ENCODE peak calls at places on chromosome 1, in ten cellular contexts. One of them, this sample, is unnamed.

GRCh38 chr1:180269848-180270766 is 40.0 kb downstream of the LHX4 start:
- DNase-seq in foreskin keratinocyte: peak
- DNase-seq in heart right ventricle: no peak
- DNase-seq in NCI-H524: no peak
- DNase-seq in Daoy: no peak
- DNase-seq in activated T-helper 1 cell treated with anti-CD3 and anti-CD28 coated beads, Interleukin-2, amount 50 U/mL, for 16 hours: no peak
- DNase-seq in substantia nigra: no peak
- DNase-seq in effector CD4-positive, alpha-beta T cell: no peak
- DNase-seq in spleen: peak
- DNase-seq in M059J: no peak
- DNase-seq in this sample: peak

GRCh38 chr1:16095447-16095846 is 22.0 kb upstream of the FAM131C start:
- DNase-seq in foreskin keratinocyte: no peak
- DNase-seq in heart right ventricle: no peak
- DNase-seq in NCI-H524: no peak
- DNase-seq in Daoy: no peak
- DNase-seq in activated T-helper 1 cell treated with anti-CD3 and anti-CD28 coated beads, Interleukin-2, amount 50 U/mL, for 16 hours: no peak
- DNase-seq in substantia nigra: no peak
- DNase-seq in effector CD4-positive, alpha-beta T cell: no peak
- DNase-seq in spleen: no peak
- DNase-seq in M059J: no peak
- DNase-seq in this sample: no peak

GRCh38 chr1:22745675-22746585 is 35.3 kb downstream of the EPHB2 start:
- DNase-seq in foreskin keratinocyte: peak
- DNase-seq in heart right ventricle: no peak
- DNase-seq in NCI-H524: no peak
- DNase-seq in Daoy: peak
- DNase-seq in activated T-helper 1 cell treated with anti-CD3 and anti-CD28 coated beads, Interleukin-2, amount 50 U/mL, for 16 hours: no peak
- DNase-seq in substantia nigra: no peak
- DNase-seq in effector CD4-positive, alpha-beta T cell: no peak
- DNase-seq in spleen: no peak
- DNase-seq in M059J: peak
- DNase-seq in this sample: no peak

GRCh38 chr1:110749960-110750359 is 75.2 kb upstream of the KCNA3 start:
- DNase-seq in foreskin keratinocyte: no peak
- DNase-seq in heart right ventricle: no peak
- DNase-seq in NCI-H524: peak
- DNase-seq in Daoy: no peak
- DNase-seq in activated T-helper 1 cell treated with anti-CD3 and anti-CD28 coated beads, Interleukin-2, amount 50 U/mL, for 16 hours: no peak
- DNase-seq in substantia nigra: no peak
- DNase-seq in effector CD4-positive, alpha-beta T cell: no peak
- DNase-seq in spleen: no peak
- DNase-seq in M059J: no peak
- DNase-seq in this sample: peak

GRCh38 chr1:172343246-172344099 is 77.0 kb upstream of the C1orf105 start:
- DNase-seq in foreskin keratinocyte: peak
- DNase-seq in heart right ventricle: no peak
- DNase-seq in NCI-H524: no peak
- DNase-seq in Daoy: peak
- DNase-seq in activated T-helper 1 cell treated with anti-CD3 and anti-CD28 coated beads, Interleukin-2, amount 50 U/mL, for 16 hours: no peak
- DNase-seq in substantia nigra: no peak
- DNase-seq in effector CD4-positive, alpha-beta T cell: no peak
- DNase-seq in spleen: no peak
- DNase-seq in M059J: peak
- DNase-seq in this sample: no peak

GRCh38 chr1:216055004-216055403 is 368.2 kb downstream of the USH2A start:
- DNase-seq in foreskin keratinocyte: no peak
- DNase-seq in heart right ventricle: no peak
- DNase-seq in NCI-H524: peak
- DNase-seq in Daoy: no peak
- DNase-seq in activated T-helper 1 cell treated with anti-CD3 and anti-CD28 coated beads, Interleukin-2, amount 50 U/mL, for 16 hours: no peak
- DNase-seq in substantia nigra: no peak
- DNase-seq in effector CD4-positive, alpha-beta T cell: no peak
- DNase-seq in spleen: no peak
- DNase-seq in M059J: no peak
- DNase-seq in this sample: no peak

GRCh38 chr1:212575333-212575732 is 33.2 kb upstream of the ATF3 start:
- DNase-seq in foreskin keratinocyte: no peak
- DNase-seq in heart right ventricle: no peak
- DNase-seq in NCI-H524: no peak
- DNase-seq in Daoy: no peak
- DNase-seq in activated T-helper 1 cell treated with anti-CD3 and anti-CD28 coated beads, Interleukin-2, amount 50 U/mL, for 16 hours: no peak
- DNase-seq in substantia nigra: no peak
- DNase-seq in effector CD4-positive, alpha-beta T cell: no peak
- DNase-seq in spleen: no peak
- DNase-seq in M059J: no peak
- DNase-seq in this sample: no peak

GRCh38 chr1:85320371-85321131 is 44.1 kb upstream of the BCL10 start:
- DNase-seq in foreskin keratinocyte: peak
- DNase-seq in heart right ventricle: no peak
- DNase-seq in NCI-H524: no peak
- DNase-seq in Daoy: peak
- DNase-seq in activated T-helper 1 cell treated with anti-CD3 and anti-CD28 coated beads, Interleukin-2, amount 50 U/mL, for 16 hours: no peak
- DNase-seq in substantia nigra: no peak
- DNase-seq in effector CD4-positive, alpha-beta T cell: no peak
- DNase-seq in spleen: no peak
- DNase-seq in M059J: peak
- DNase-seq in this sample: no peak

GRCh38 chr1:163168053-163168452 is 34.7 kb downstream of the RGS5 start:
- DNase-seq in foreskin keratinocyte: peak
- DNase-seq in heart right ventricle: peak
- DNase-seq in NCI-H524: no peak
- DNase-seq in Daoy: peak
- DNase-seq in activated T-helper 1 cell treated with anti-CD3 and anti-CD28 coated beads, Interleukin-2, amount 50 U/mL, for 16 hours: no peak
- DNase-seq in substantia nigra: no peak
- DNase-seq in effector CD4-positive, alpha-beta T cell: no peak
- DNase-seq in spleen: no peak
- DNase-seq in M059J: peak
- DNase-seq in this sample: no peak

GRCh38 chr1:62590255-62590969 is 6.9 kb upstream of the ANGPTL3 start:
- DNase-seq in foreskin keratinocyte: no peak
- DNase-seq in heart right ventricle: no peak
- DNase-seq in NCI-H524: no peak
- DNase-seq in Daoy: no peak
- DNase-seq in activated T-helper 1 cell treated with anti-CD3 and anti-CD28 coated beads, Interleukin-2, amount 50 U/mL, for 16 hours: no peak
- DNase-seq in substantia nigra: no peak
- DNase-seq in effector CD4-positive, alpha-beta T cell: no peak
- DNase-seq in spleen: no peak
- DNase-seq in M059J: no peak
- DNase-seq in this sample: no peak

GRCh38 chr1:11188381-11188780 is 774 bp upstream of the ANGPTL7 start:
- DNase-seq in foreskin keratinocyte: no peak
- DNase-seq in heart right ventricle: no peak
- DNase-seq in NCI-H524: no peak
- DNase-seq in Daoy: no peak
- DNase-seq in activated T-helper 1 cell treated with anti-CD3 and anti-CD28 coated beads, Interleukin-2, amount 50 U/mL, for 16 hours: no peak
- DNase-seq in substantia nigra: no peak
- DNase-seq in effector CD4-positive, alpha-beta T cell: no peak
- DNase-seq in spleen: no peak
- DNase-seq in M059J: no peak
- DNase-seq in this sample: no peak

GRCh38 chr1:153617677-153618076 is 1.6 kb upstream of the S100A14 start:
- DNase-seq in foreskin keratinocyte: no peak
- DNase-seq in heart right ventricle: peak
- DNase-seq in NCI-H524: peak
- DNase-seq in Daoy: no peak
- DNase-seq in activated T-helper 1 cell treated with anti-CD3 and anti-CD28 coated beads, Interleukin-2, amount 50 U/mL, for 16 hours: peak
- DNase-seq in substantia nigra: peak
- DNase-seq in effector CD4-positive, alpha-beta T cell: peak
- DNase-seq in spleen: peak
- DNase-seq in M059J: peak
- DNase-seq in this sample: no peak

GRCh38 chr1:204263240-204263848 is 49.6 kb upstream of the GOLT1A start:
- DNase-seq in foreskin keratinocyte: no peak
- DNase-seq in heart right ventricle: no peak
- DNase-seq in NCI-H524: no peak
- DNase-seq in Daoy: no peak
- DNase-seq in activated T-helper 1 cell treated with anti-CD3 and anti-CD28 coated beads, Interleukin-2, amount 50 U/mL, for 16 hours: no peak
- DNase-seq in substantia nigra: peak
- DNase-seq in effector CD4-positive, alpha-beta T cell: no peak
- DNase-seq in spleen: no peak
- DNase-seq in M059J: no peak
- DNase-seq in this sample: no peak

GRCh38 chr1:30677471-30677870 is 45.9 kb downstream of the MATN1 start:
- DNase-seq in foreskin keratinocyte: no peak
- DNase-seq in heart right ventricle: no peak
- DNase-seq in NCI-H524: no peak
- DNase-seq in Daoy: no peak
- DNase-seq in activated T-helper 1 cell treated with anti-CD3 and anti-CD28 coated beads, Interleukin-2, amount 50 U/mL, for 16 hours: no peak
- DNase-seq in substantia nigra: no peak
- DNase-seq in effector CD4-positive, alpha-beta T cell: no peak
- DNase-seq in spleen: peak
- DNase-seq in M059J: no peak
- DNase-seq in this sample: no peak

GRCh38 chr1:201828451-201828819 is 522 bp upstream of the IPO9 start:
- DNase-seq in foreskin keratinocyte: no peak
- DNase-seq in heart right ventricle: no peak
- DNase-seq in NCI-H524: no peak
- DNase-seq in Daoy: peak
- DNase-seq in activated T-helper 1 cell treated with anti-CD3 and anti-CD28 coated beads, Interleukin-2, amount 50 U/mL, for 16 hours: no peak
- DNase-seq in substantia nigra: no peak
- DNase-seq in effector CD4-positive, alpha-beta T cell: no peak
- DNase-seq in spleen: no peak
- DNase-seq in M059J: peak
- DNase-seq in this sample: peak

GRCh38 chr1:175750366-175751111 is 7.1 kb upstream of the TNR start:
- DNase-seq in foreskin keratinocyte: no peak
- DNase-seq in heart right ventricle: peak
- DNase-seq in NCI-H524: peak
- DNase-seq in Daoy: no peak
- DNase-seq in activated T-helper 1 cell treated with anti-CD3 and anti-CD28 coated beads, Interleukin-2, amount 50 U/mL, for 16 hours: no peak
- DNase-seq in substantia nigra: no peak
- DNase-seq in effector CD4-positive, alpha-beta T cell: no peak
- DNase-seq in spleen: no peak
- DNase-seq in M059J: no peak
- DNase-seq in this sample: no peak

GRCh38 chr1:15595809-15596730 is 11.2 kb upstream of the AGMAT start:
- DNase-seq in foreskin keratinocyte: no peak
- DNase-seq in heart right ventricle: no peak
- DNase-seq in NCI-H524: no peak
- DNase-seq in Daoy: no peak
- DNase-seq in activated T-helper 1 cell treated with anti-CD3 and anti-CD28 coated beads, Interleukin-2, amount 50 U/mL, for 16 hours: no peak
- DNase-seq in substantia nigra: no peak
- DNase-seq in effector CD4-positive, alpha-beta T cell: no peak
- DNase-seq in spleen: no peak
- DNase-seq in M059J: no peak
- DNase-seq in this sample: no peak

GRCh38 chr1:236753554-236753953 is 41.5 kb upstream of the MTR start:
- DNase-seq in foreskin keratinocyte: no peak
- DNase-seq in heart right ventricle: no peak
- DNase-seq in NCI-H524: peak
- DNase-seq in Daoy: peak
- DNase-seq in activated T-helper 1 cell treated with anti-CD3 and anti-CD28 coated beads, Interleukin-2, amount 50 U/mL, for 16 hours: no peak
- DNase-seq in substantia nigra: no peak
- DNase-seq in effector CD4-positive, alpha-beta T cell: no peak
- DNase-seq in spleen: no peak
- DNase-seq in M059J: peak
- DNase-seq in this sample: no peak

GRCh38 chr1:164748253-164748899 is 189.4 kb downstream of the PBX1 start:
- DNase-seq in foreskin keratinocyte: peak
- DNase-seq in heart right ventricle: peak
- DNase-seq in NCI-H524: no peak
- DNase-seq in Daoy: peak
- DNase-seq in activated T-helper 1 cell treated with anti-CD3 and anti-CD28 coated beads, Interleukin-2, amount 50 U/mL, for 16 hours: no peak
- DNase-seq in substantia nigra: no peak
- DNase-seq in effector CD4-positive, alpha-beta T cell: no peak
- DNase-seq in spleen: no peak
- DNase-seq in M059J: peak
- DNase-seq in this sample: no peak

GRCh38 chr1:84497631-84498278 is 8.4 kb upstream of the SPATA1 start:
- DNase-seq in foreskin keratinocyte: no peak
- DNase-seq in heart right ventricle: no peak
- DNase-seq in NCI-H524: no peak
- DNase-seq in Daoy: no peak
- DNase-seq in activated T-helper 1 cell treated with anti-CD3 and anti-CD28 coated beads, Interleukin-2, amount 50 U/mL, for 16 hours: no peak
- DNase-seq in substantia nigra: no peak
- DNase-seq in effector CD4-positive, alpha-beta T cell: no peak
- DNase-seq in spleen: no peak
- DNase-seq in M059J: no peak
- DNase-seq in this sample: no peak

GRCh38 chr1:1091344-1092148 is 17.4 kb upstream of the RNF223 start:
- DNase-seq in foreskin keratinocyte: no peak
- DNase-seq in heart right ventricle: no peak
- DNase-seq in NCI-H524: no peak
- DNase-seq in Daoy: no peak
- DNase-seq in activated T-helper 1 cell treated with anti-CD3 and anti-CD28 coated beads, Interleukin-2, amount 50 U/mL, for 16 hours: no peak
- DNase-seq in substantia nigra: no peak
- DNase-seq in effector CD4-positive, alpha-beta T cell: no peak
- DNase-seq in spleen: peak
- DNase-seq in M059J: no peak
- DNase-seq in this sample: no peak

GRCh38 chr1:30411206-30411605 is 312.2 kb downstream of the MATN1 start:
- DNase-seq in foreskin keratinocyte: no peak
- DNase-seq in heart right ventricle: no peak
- DNase-seq in NCI-H524: no peak
- DNase-seq in Daoy: no peak
- DNase-seq in activated T-helper 1 cell treated with anti-CD3 and anti-CD28 coated beads, Interleukin-2, amount 50 U/mL, for 16 hours: no peak
- DNase-seq in substantia nigra: no peak
- DNase-seq in effector CD4-positive, alpha-beta T cell: no peak
- DNase-seq in spleen: no peak
- DNase-seq in M059J: no peak
- DNase-seq in this sample: no peak